ENCODE peak calls at places on chromosome 13, in nine cellular contexts. M is activated naive CD8-positive, alpha-beta T cell treated with anti-CD3 and anti-CD28 coated beads for 36 hours; Z is AG10803; A is B cell; I is D341Med; H is GM13977; X is nephron progenitor cell; F is dermis microvascular lymphatic vessel endothelial cell; E is Panc1. B is an unnamed sample.

GRCh38 chr13:49400755-49401659 is 42.9 kb downstream of the CAB39L start:
- DNase-seq in Z (peak), H (peak), F (no peak), X (no peak), I (no peak), E (no peak), M (no peak), A (no peak), B (no peak)

GRCh38 chr13:32530841-32531253 is 7.7 kb downstream of the N4BP2L2 start:
- DNase-seq in I (no peak), M (no peak), H (peak), A (no peak), F (peak), E (no peak), X (no peak), Z (peak), B (peak)

GRCh38 chr13:77751513-77752456 is 54.3 kb downstream of the SLAIN1 start:
- DNase-seq in I (peak), F (peak), M (peak), A (no peak), H (peak), E (peak), Z (peak), X (peak), B (peak)

GRCh38 chr13:43785681-43786471 is 896 bp downstream of the ENOX1 start:
- DNase-seq in A (no peak), X (peak), E (no peak), Z (peak), H (peak), M (peak), F (peak), I (peak), B (peak)

GRCh38 chr13:77319536-77319935 is 7.4 kb downstream of the MYCBP2 start:
- DNase-seq in H (no peak), A (no peak), X (no peak), Z (no peak), I (no peak), F (no peak), E (no peak), M (no peak), B (no peak)

GRCh38 chr13:64758520-64758919 is 2471.6 kb downstream of the PCDH9 start:
- DNase-seq in Z (peak), F (no peak), X (no peak), A (no peak), M (no peak), I (no peak), H (no peak), E (no peak), B (no peak)

GRCh38 chr13:26538363-26539317 is 18.8 kb upstream of the WASF3 start:
- DNase-seq in F (no peak), X (no peak), I (peak), Z (no peak), M (no peak), H (no peak), A (no peak), E (no peak), B (no peak)

GRCh38 chr13:93004919-93005318 is 221.7 kb upstream of the GPC6 start:
- DNase-seq in F (no peak), X (no peak), Z (peak), I (no peak), H (no peak), E (no peak), A (no peak), M (no peak), B (no peak)

GRCh38 chr13:76516013-76516412 is 370.2 kb downstream of the KCTD12 start:
- DNase-seq in X (no peak), E (no peak), H (no peak), I (no peak), M (no peak), F (peak), Z (peak), A (no peak), B (no peak)

GRCh38 chr13:95924389-95924994 is 128.7 kb downstream of the UGGT2 start:
- DNase-seq in I (peak), M (no peak), Z (peak), X (no peak), A (no peak), F (peak), E (peak), H (no peak), B (no peak)

GRCh38 chr13:40495620-40496001 is 170.8 kb downstream of the FOXO1 start:
- DNase-seq in I (no peak), A (no peak), M (no peak), Z (no peak), F (peak), X (no peak), E (no peak), H (no peak), B (no peak)

GRCh38 chr13:76991432-76991795 is 467 bp upstream of the CLN5 start:
- DNase-seq in E (no peak), X (no peak), H (peak), F (peak), I (no peak), A (peak), M (peak), Z (no peak), B (peak)

GRCh38 chr13:106532111-106532929 is 3.1 kb downstream of the EFNB2 start:
- DNase-seq in Z (no peak), X (no peak), I (no peak), E (no peak), H (no peak), A (no peak), M (no peak), F (peak), B (no peak)

GRCh38 chr13:40083841-40084240 is 428.4 kb downstream of the COG6 start:
- DNase-seq in M (no peak), Z (no peak), I (no peak), E (no peak), F (no peak), X (no peak), A (no peak), H (no peak), B (no peak)

GRCh38 chr13:48853381-48854102 is 122.2 kb upstream of the FNDC3A start:
- DNase-seq in I (no peak), E (no peak), M (peak), A (no peak), X (no peak), Z (peak), H (no peak), F (peak), B (no peak)